ENCODE peak calls at places on chromosomes 2 and 18, in seven cellular contexts. One of them, this sample, is unnamed.

GRCh38 chr2:172293952-172294351 is 133.4 kb upstream of the ITGA6 start:
- DNase-seq in heart left ventricle: no peak
- DNase-seq in stomach: peak; percentile 74
- DNase-seq in body of pancreas: peak; percentile 72
- DNase-seq in H1: no peak
- DNase-seq in endothelial cell of umbilical vein: no peak
- DNase-seq in IMR-90: peak; percentile 62
- DNase-seq in this sample: no peak

GRCh38 chr2:239601201-239601851 is 200.5 kb upstream of the HDAC4 start:
- DNase-seq in H1: no peak
- DNase-seq in IMR-90: no peak
- DNase-seq in heart left ventricle: no peak
- DNase-seq in endothelial cell of umbilical vein: no peak
- DNase-seq in stomach: peak; percentile 24
- DNase-seq in body of pancreas: peak; percentile 4
- DNase-seq in this sample: no peak

GRCh38 chr18:8548186-8548585 is 61.1 kb upstream of the RAB12 start:
- DNase-seq in heart left ventricle: no peak
- DNase-seq in body of pancreas: no peak
- DNase-seq in H1: no peak
- DNase-seq in endothelial cell of umbilical vein: no peak
- DNase-seq in IMR-90: peak; percentile 39
- DNase-seq in stomach: no peak
- DNase-seq in this sample: no peak

GRCh38 chr2:2492800-2493199 is 161.7 kb upstream of the MYT1L start:
- DNase-seq in endothelial cell of umbilical vein: no peak
- DNase-seq in heart left ventricle: no peak
- DNase-seq in H1: no peak
- DNase-seq in IMR-90: no peak
- DNase-seq in stomach: no peak
- DNase-seq in body of pancreas: no peak
- DNase-seq in this sample: no peak

GRCh38 chr2:3662239-3662638 is 4.2 kb downstream of the ALLC start:
- DNase-seq in stomach: no peak
- DNase-seq in endothelial cell of umbilical vein: no peak
- DNase-seq in body of pancreas: no peak
- DNase-seq in H1: peak; percentile 39
- DNase-seq in heart left ventricle: no peak
- DNase-seq in IMR-90: no peak
- DNase-seq in this sample: no peak

GRCh38 chr2:152525277-152525838 is 190.4 kb downstream of the FMNL2 start:
- DNase-seq in stomach: no peak
- DNase-seq in endothelial cell of umbilical vein: peak; percentile 87
- DNase-seq in H1: no peak
- DNase-seq in heart left ventricle: no peak
- DNase-seq in body of pancreas: peak; percentile 16
- DNase-seq in IMR-90: peak; percentile 64
- DNase-seq in this sample: no peak

GRCh38 chr18:50128506-50129271 is 66.3 kb downstream of the MYO5B start:
- DNase-seq in heart left ventricle: no peak
- DNase-seq in body of pancreas: peak; percentile 26
- DNase-seq in IMR-90: no peak
- DNase-seq in endothelial cell of umbilical vein: no peak
- DNase-seq in stomach: peak; percentile 58
- DNase-seq in H1: no peak
- DNase-seq in this sample: no peak

GRCh38 chr2:222899413-222900181 is 38.8 kb downstream of the ACSL3 start:
- DNase-seq in IMR-90: no peak
- DNase-seq in H1: no peak
- DNase-seq in endothelial cell of umbilical vein: no peak
- DNase-seq in body of pancreas: no peak
- DNase-seq in stomach: no peak
- DNase-seq in heart left ventricle: no peak
- DNase-seq in this sample: no peak

GRCh38 chr2:186755066-186755465 is 61.2 kb downstream of the FAM171B start:
- DNase-seq in stomach: no peak
- DNase-seq in H1: no peak
- DNase-seq in heart left ventricle: no peak
- DNase-seq in endothelial cell of umbilical vein: no peak
- DNase-seq in IMR-90: peak; percentile 36
- DNase-seq in body of pancreas: no peak
- DNase-seq in this sample: no peak

GRCh38 chr18:49768051-49768391 is 45.3 kb downstream of the ACAA2 start:
- DNase-seq in H1: peak; percentile 69
- DNase-seq in stomach: peak; percentile 65
- DNase-seq in body of pancreas: peak; percentile 53
- DNase-seq in endothelial cell of umbilical vein: peak; percentile 62
- DNase-seq in heart left ventricle: no peak
- DNase-seq in IMR-90: peak; percentile 65
- DNase-seq in this sample: peak; percentile 34

GRCh38 chr2:95053543-95053942 is 28.0 kb downstream of the MAL start:
- DNase-seq in stomach: no peak
- DNase-seq in body of pancreas: no peak
- DNase-seq in H1: peak; percentile 31
- DNase-seq in IMR-90: no peak
- DNase-seq in heart left ventricle: no peak
- DNase-seq in endothelial cell of umbilical vein: no peak
- DNase-seq in this sample: no peak

GRCh38 chr18:12585218-12585617 is 72.7 kb downstream of the SPIRE1 start:
- DNase-seq in IMR-90: no peak
- DNase-seq in heart left ventricle: no peak
- DNase-seq in endothelial cell of umbilical vein: no peak
- DNase-seq in H1: no peak
- DNase-seq in body of pancreas: no peak
- DNase-seq in stomach: no peak
- DNase-seq in this sample: no peak

GRCh38 chr2:35220471-35220870 is 1135.1 kb upstream of the CRIM1 start:
- DNase-seq in endothelial cell of umbilical vein: no peak
- DNase-seq in stomach: no peak
- DNase-seq in IMR-90: no peak
- DNase-seq in H1: no peak
- DNase-seq in heart left ventricle: no peak
- DNase-seq in body of pancreas: no peak
- DNase-seq in this sample: no peak

GRCh38 chr2:41420872-41421271 is 626.9 kb upstream of the PKDCC start:
- DNase-seq in endothelial cell of umbilical vein: no peak
- DNase-seq in heart left ventricle: no peak
- DNase-seq in stomach: no peak
- DNase-seq in body of pancreas: no peak
- DNase-seq in H1: no peak
- DNase-seq in IMR-90: no peak
- DNase-seq in this sample: no peak

DNA sequence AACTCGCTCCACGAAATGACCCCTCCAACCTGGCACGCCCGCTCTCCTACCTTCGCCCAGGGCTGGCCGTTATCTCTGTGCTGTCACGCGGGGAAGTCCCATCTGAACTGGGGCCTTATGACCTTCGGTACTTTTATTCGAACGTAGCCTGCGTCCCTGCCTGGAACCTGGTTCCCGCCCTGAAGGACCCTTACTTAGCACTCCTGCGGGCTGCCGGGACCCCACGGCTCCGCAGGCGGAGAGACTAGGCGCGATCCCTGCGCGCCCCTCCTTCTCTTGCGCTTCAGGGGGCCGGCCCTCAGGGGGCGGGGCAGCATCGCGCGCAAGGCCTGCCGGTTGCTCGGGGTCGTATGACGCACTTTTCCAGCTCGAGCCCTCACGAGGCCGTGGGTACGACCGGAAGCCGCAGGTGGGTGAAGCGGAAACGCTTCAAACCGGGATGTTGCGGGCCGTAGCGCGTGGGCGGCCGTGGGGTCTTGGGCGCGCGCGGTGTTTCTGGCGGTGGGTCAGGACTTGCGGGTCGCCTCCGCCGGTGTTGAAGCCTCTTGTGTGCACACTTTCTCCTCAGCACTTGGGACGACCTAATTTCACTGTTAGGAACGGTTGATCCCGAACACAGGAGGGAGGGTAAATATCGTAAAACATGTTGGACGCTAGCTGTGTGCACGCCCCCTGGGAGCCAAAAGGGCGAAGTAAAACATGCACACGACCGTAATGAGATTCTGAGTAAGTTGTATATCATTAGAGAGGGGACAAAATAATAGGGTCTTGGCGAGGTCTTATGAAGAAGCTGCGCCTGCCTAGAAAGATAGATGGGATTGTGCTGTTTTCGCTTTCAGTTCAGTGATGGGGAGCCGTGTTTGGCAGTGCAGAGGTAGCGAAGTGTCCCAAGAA is at the start of the genes LIPT1 and TSGA10:
- DNase-seq in stomach: peak; percentile 92
- DNase-seq in H1: peak; percentile 54
- DNase-seq in endothelial cell of umbilical vein: peak; percentile 90
- DNase-seq in IMR-90: peak; percentile 92
- DNase-seq in body of pancreas: peak; percentile 89
- DNase-seq in heart left ventricle: peak; percentile 94
- DNase-seq in this sample: peak; percentile 95
- TF ChIP-seq POLR2A in stomach: peak; percentile 86
- TF ChIP-seq POLR2A in H1: peak; percentile 50
- TF ChIP-seq POLR2A in endothelial cell of umbilical vein: peak; percentile 72
- TF ChIP-seq POLR2A in IMR-90: peak; percentile 54
- TF ChIP-seq POLR2A in body of pancreas: peak; percentile 84
- TF ChIP-seq POLR2A in heart left ventricle: peak; percentile 21
- TF ChIP-seq POLR2A in this sample: peak; percentile 96

GRCh38 chr18:63894367-63894766 is 6.9 kb downstream of the SERPINB2 start:
- DNase-seq in body of pancreas: no peak
- DNase-seq in H1: no peak
- DNase-seq in stomach: no peak
- DNase-seq in heart left ventricle: no peak
- DNase-seq in endothelial cell of umbilical vein: no peak
- DNase-seq in IMR-90: no peak
- DNase-seq in this sample: no peak

GRCh38 chr18:63897072-63897471 is 9.6 kb downstream of the SERPINB2 start:
- DNase-seq in heart left ventricle: no peak
- DNase-seq in body of pancreas: no peak
- DNase-seq in stomach: no peak
- DNase-seq in IMR-90: no peak
- DNase-seq in H1: no peak
- DNase-seq in endothelial cell of umbilical vein: no peak
- DNase-seq in this sample: no peak

GRCh38 chr18:63899206-63899605 is 8.6 kb upstream of the SERPINB10 start:
- DNase-seq in stomach: no peak
- DNase-seq in H1: no peak
- DNase-seq in heart left ventricle: no peak
- DNase-seq in endothelial cell of umbilical vein: no peak
- DNase-seq in body of pancreas: no peak
- DNase-seq in IMR-90: no peak
- DNase-seq in this sample: no peak

GRCh38 chr18:63892544-63892943 is 5.0 kb downstream of the SERPINB2 start:
- DNase-seq in H1: no peak
- DNase-seq in heart left ventricle: no peak
- DNase-seq in endothelial cell of umbilical vein: no peak
- DNase-seq in IMR-90: no peak
- DNase-seq in body of pancreas: no peak
- DNase-seq in stomach: no peak
- DNase-seq in this sample: no peak

GRCh38 chr18:63895190-63895589 is 7.7 kb downstream of the SERPINB2 start:
- DNase-seq in stomach: no peak
- DNase-seq in H1: no peak
- DNase-seq in body of pancreas: no peak
- DNase-seq in IMR-90: no peak
- DNase-seq in endothelial cell of umbilical vein: no peak
- DNase-seq in heart left ventricle: no peak
- DNase-seq in this sample: no peak
- TF ChIP-seq POLR2A in stomach: no peak
- TF ChIP-seq POLR2A in H1: no peak
- TF ChIP-seq POLR2A in body of pancreas: no peak
- TF ChIP-seq POLR2A in IMR-90: no peak
- TF ChIP-seq POLR2A in endothelial cell of umbilical vein: no peak
- TF ChIP-seq POLR2A in heart left ventricle: no peak
- TF ChIP-seq POLR2A in this sample: no peak

GRCh38 chr18:47150029-47150823 is at the start of gene HDHD2:
- DNase-seq in heart left ventricle: peak; percentile 95
- DNase-seq in stomach: peak; percentile 80
- DNase-seq in body of pancreas: peak; percentile 78
- DNase-seq in IMR-90: peak; percentile 69
- DNase-seq in H1: peak; percentile 21
- DNase-seq in endothelial cell of umbilical vein: peak; percentile 82
- DNase-seq in this sample: peak; percentile 83
- TF ChIP-seq POLR2A in heart left ventricle: no peak
- TF ChIP-seq POLR2A in stomach: peak; percentile 26
- TF ChIP-seq POLR2A in body of pancreas: peak; percentile 56
- TF ChIP-seq POLR2A in IMR-90: peak; percentile 66
- TF ChIP-seq POLR2A in H1: peak; percentile 57
- TF ChIP-seq POLR2A in endothelial cell of umbilical vein: peak; percentile 95
- TF ChIP-seq POLR2A in this sample: peak; percentile 78

GRCh38 chr2:190882327-190882766 is 1.7 kb downstream of the GLS start:
- DNase-seq in IMR-90: no peak
- DNase-seq in heart left ventricle: no peak
- DNase-seq in H1: no peak
- DNase-seq in body of pancreas: no peak
- DNase-seq in endothelial cell of umbilical vein: peak; percentile 83
- DNase-seq in stomach: no peak
- DNase-seq in this sample: no peak

GRCh38 chr2:190882831-190883582 is 2.4 kb downstream of the GLS start:
- DNase-seq in stomach: no peak
- DNase-seq in H1: no peak
- DNase-seq in body of pancreas: no peak
- DNase-seq in endothelial cell of umbilical vein: peak; percentile 45
- DNase-seq in heart left ventricle: no peak
- DNase-seq in IMR-90: no peak
- DNase-seq in this sample: peak; percentile 52

GRCh38 chr2:190881074-190881479 is 456 bp downstream of the GLS start:
- DNase-seq in IMR-90: no peak
- DNase-seq in heart left ventricle: no peak
- DNase-seq in endothelial cell of umbilical vein: no peak
- DNase-seq in H1: no peak
- DNase-seq in body of pancreas: no peak
- DNase-seq in stomach: no peak
- DNase-seq in this sample: no peak

GRCh38 chr2:190880374-190881073 is at the start of gene GLS:
- DNase-seq in stomach: peak; percentile 97
- DNase-seq in IMR-90: peak; percentile 96
- DNase-seq in H1: peak; percentile 90
- DNase-seq in heart left ventricle: peak; percentile 98
- DNase-seq in endothelial cell of umbilical vein: peak; percentile 98
- DNase-seq in body of pancreas: peak; percentile 97
- DNase-seq in this sample: peak; percentile 97

DNA sequence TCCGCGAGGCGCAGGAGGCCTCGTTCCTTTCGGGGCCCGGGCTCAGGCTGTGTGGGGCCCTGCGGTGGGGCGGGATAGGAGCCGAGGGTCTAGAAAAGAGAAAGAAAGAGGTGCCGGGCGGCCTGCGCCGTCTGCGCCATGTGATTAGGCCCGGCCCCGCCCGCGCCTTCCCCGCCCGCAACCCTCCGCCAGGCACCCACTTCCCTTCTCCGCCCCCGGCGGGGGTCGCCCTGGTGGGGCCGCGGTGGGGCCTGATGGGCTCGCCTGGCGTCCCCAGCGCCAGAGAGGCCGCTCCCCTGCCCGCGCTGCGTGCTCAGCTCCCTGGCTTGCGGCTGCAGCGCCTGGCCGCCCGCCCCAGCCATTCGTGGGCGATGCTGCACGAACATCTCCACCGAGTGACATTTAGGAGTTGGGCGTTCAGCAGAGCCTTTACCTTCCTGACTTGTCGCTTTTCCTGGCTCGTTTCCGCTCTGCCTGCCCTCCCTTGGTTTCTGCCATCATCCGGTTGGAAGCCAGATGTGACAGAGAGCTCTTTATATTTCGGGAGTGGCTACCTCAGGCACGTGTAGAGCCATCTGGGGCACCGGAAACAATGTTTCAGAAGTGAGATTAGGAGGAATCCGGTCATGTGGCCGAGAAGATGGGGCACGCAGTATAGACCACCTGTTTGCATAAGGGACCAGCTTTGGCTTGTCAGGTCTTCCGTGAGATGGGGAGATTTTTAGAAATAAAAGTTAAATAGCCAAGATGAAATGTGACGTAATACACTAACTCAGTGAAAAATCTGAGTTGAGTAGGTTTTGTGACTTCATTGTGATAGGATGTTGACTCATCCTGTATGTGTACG is 1.1 kb downstream of the GLS start:
- DNase-seq in body of pancreas: peak; percentile 63
- DNase-seq in H1: no peak
- DNase-seq in IMR-90: peak; percentile 87
- DNase-seq in endothelial cell of umbilical vein: peak; percentile 84
- DNase-seq in stomach: peak; percentile 59
- DNase-seq in heart left ventricle: peak; percentile 83
- DNase-seq in this sample: peak; percentile 84
- TF ChIP-seq POLR2A in body of pancreas: peak; percentile 47
- TF ChIP-seq POLR2A in H1: no peak
- TF ChIP-seq POLR2A in IMR-90: peak; percentile 50
- TF ChIP-seq POLR2A in endothelial cell of umbilical vein: peak; percentile 19
- TF ChIP-seq POLR2A in stomach: no peak
- TF ChIP-seq POLR2A in heart left ventricle: no peak
- TF ChIP-seq POLR2A in this sample: peak; percentile 50